ENCODE peak calls at places on chromosome 7, in four cellular contexts. I is progenitor cell of endocrine pancreas, O is brain microvascular endothelial cell, T is upper lobe of left lung. F is an unnamed sample.

GRCh38 chr7:98681496-98681895 is 64.4 kb downstream of the NPTX2 start:
- DNase-seq in T (no peak), O (no peak), I (no peak), F (no peak)

GRCh38 chr7:97390052-97390451 is 272.6 kb downstream of the SDHAF3 start:
- DNase-seq in T (no peak), I (no peak), O (no peak), F (no peak)

GRCh38 chr7:140304071-140304799 is 94.1 kb downstream of the SLC37A3 start:
- DNase-seq in O (no peak), T (no peak), I (no peak), F (no peak)

GRCh38 chr7:17123020-17123419 is 175.4 kb upstream of the AHR start:
- DNase-seq in O (peak), T (no peak), I (no peak), F (no peak)

GRCh38 chr7:158366346-158366745 is 221.3 kb downstream of the PTPRN2 start:
- DNase-seq in T (no peak), O (no peak), I (no peak), F (no peak)

GRCh38 chr7:100351657-100352058 is 6.3 kb upstream of the PILRB start:
- DNase-seq in T (no peak), I (no peak), O (no peak), F (no peak)

GRCh38 chr7:130940326-130940725 is 206.3 kb upstream of the KLF14 start:
- DNase-seq in I (no peak), O (no peak), T (no peak), F (no peak)

GRCh38 chr7:18290223-18290622 is 205.3 kb upstream of the HDAC9 start:
- DNase-seq in T (no peak), O (no peak), I (no peak), F (no peak)

GRCh38 chr7:26859720-26860119 is 4.7 kb downstream of the SKAP2 start:
- DNase-seq in O (no peak), T (no peak), I (no peak), F (no peak)

GRCh38 chr7:97138830-97139229 is 21.3 kb downstream of the SDHAF3 start:
- DNase-seq in O (no peak), I (no peak), T (no peak), F (no peak)

GRCh38 chr7:12650080-12650479 is 37.4 kb upstream of the ARL4A start:
- DNase-seq in I (no peak), T (no peak), O (no peak), F (no peak)

GRCh38 chr7:111012799-111013675 is 77.9 kb upstream of the LRRN3 start:
- DNase-seq in O (no peak), I (no peak), T (peak), F (no peak)

GRCh38 chr7:65216469-65216868 is 157.2 kb upstream of the ZNF92 start:
- DNase-seq in O (no peak), I (peak), T (peak), F (peak)

GRCh38 chr7:128247640-128248194 is 6.6 kb downstream of the LEP start:
- DNase-seq in I (no peak), O (peak), T (no peak), F (no peak)

GRCh38 chr7:7967909-7968543 is 570 bp upstream of the GLCCI1 start:
- DNase-seq in O (no peak), T (no peak), I (no peak), F (no peak)
- TF ChIP-seq CTCF in O (no peak), T (no peak), I (no peak), F (no peak)

GRCh38 chr7:518630-519428 is 817 bp downstream of the PDGFA start:
- DNase-seq in I (peak), O (peak), T (peak), F (no peak)
- TF ChIP-seq CTCF in I (no peak), O (no peak), T (no peak), F (no peak)

DNA sequence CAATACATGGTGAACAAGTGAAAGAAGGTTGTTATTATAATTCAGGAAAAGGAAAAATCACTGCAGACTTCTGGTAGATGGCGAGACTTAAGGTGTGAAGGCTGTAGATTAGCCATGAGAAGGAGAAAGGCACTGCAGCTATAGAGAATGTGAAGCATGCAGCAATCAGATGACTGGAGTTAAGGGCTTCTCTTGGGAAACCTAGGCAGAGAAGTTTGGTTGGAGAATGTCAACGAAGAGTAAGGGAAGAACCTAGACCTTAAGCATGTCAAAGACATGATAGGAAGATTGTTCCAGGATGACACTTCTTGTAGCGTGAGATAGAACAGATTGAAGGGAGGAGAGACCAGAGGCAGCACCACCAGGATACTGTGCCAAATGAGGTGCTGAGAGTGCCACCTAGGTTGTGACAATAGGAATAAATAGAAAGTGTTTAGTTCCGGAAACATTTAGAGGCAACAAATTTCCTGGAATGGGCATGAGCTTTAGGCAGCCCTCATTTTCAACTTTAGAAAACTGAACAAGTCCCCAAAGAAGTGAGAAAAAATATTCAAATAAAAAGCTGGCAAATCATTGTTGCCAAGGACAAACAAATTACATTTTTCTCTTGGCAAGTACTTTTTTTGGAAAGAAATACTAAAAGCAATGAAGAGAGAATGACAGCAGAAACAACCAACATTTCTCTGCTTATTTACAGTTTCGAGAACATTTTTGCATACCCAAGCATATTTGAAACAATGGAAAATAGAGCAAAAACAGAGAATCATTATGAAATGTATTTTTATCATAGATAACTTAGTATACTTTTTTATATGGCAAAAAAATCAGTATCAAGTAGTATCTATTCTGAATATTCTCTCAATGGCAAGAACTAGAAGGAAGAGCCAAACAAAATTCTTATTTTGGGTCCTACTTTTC is 4.9 kb downstream of the LRRC17 start:
- DNase-seq in T (no peak), O (no peak), I (no peak), F (no peak)
- TF ChIP-seq CTCF in T (no peak), O (no peak), I (no peak), F (peak)

DNA sequence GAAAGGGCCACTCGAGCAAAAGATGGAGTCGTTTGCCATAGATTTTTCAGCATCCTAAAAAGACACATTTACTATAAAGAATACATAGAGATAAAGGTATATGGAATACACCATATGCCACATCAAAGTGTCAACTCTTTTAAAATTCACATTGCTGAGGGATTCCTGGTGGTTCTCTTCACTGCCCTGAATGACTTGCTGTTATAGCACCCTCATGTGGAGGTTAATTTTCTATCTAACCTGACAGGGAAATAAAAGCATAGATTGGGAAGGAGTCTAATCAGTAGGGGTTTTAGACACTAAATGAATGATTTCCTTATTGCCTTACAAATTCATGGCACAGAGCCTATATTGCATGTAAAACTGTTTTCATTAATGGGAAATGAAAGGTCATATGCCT is 25.9 kb downstream of the DNAH11 start:
- DNase-seq in O (no peak), I (no peak), T (no peak), F (no peak)
- TF ChIP-seq CTCF in O (peak), I (peak), T (no peak), F (peak)

GRCh38 chr7:117993377-117994003 is 120.2 kb upstream of the CTTNBP2 start:
- DNase-seq in I (peak), T (no peak), O (peak), F (no peak)
- TF ChIP-seq CTCF in I (peak), T (peak), O (peak), F (peak)

GRCh38 chr7:142025896-142026295 is 30.2 kb downstream of the MGAM start:
- DNase-seq in I (no peak), T (no peak), O (no peak), F (no peak)

GRCh38 chr7:142033154-142033553 is 37.5 kb downstream of the MGAM start:
- DNase-seq in T (no peak), I (no peak), O (no peak), F (no peak)

GRCh38 chr7:142024547-142024946 is 28.9 kb downstream of the MGAM start:
- DNase-seq in T (no peak), O (no peak), I (no peak), F (no peak)

GRCh38 chr7:142030846-142031245 is 35.2 kb downstream of the MGAM start:
- DNase-seq in O (no peak), T (peak), I (no peak), F (no peak)

GRCh38 chr7:142030294-142030693 is 34.6 kb downstream of the MGAM start:
- DNase-seq in T (no peak), I (no peak), O (no peak), F (peak)
- TF ChIP-seq CTCF in T (no peak), I (no peak), O (peak), F (no peak)

GRCh38 chr7:151008511-151009323 is 15.6 kb downstream of the ATG9B start:
- DNase-seq in I (peak), O (no peak), T (peak), F (no peak)
- TF ChIP-seq CTCF in I (peak), O (peak), T (peak), F (peak)

GRCh38 chr7:151872531-151873401 is 4.1 kb downstream of the PRKAG2 start:
- DNase-seq in O (no peak), T (no peak), I (no peak), F (no peak)

GRCh38 chr7:151869968-151870918 is 6.7 kb downstream of the PRKAG2 start:
- DNase-seq in I (no peak), T (no peak), O (no peak), F (no peak)

GRCh38 chr7:151873402-151873965 is 3.4 kb downstream of the PRKAG2 start:
- DNase-seq in I (no peak), O (no peak), T (no peak), F (no peak)

GRCh38 chr7:151871189-151871735 is 5.7 kb downstream of the PRKAG2 start:
- DNase-seq in O (no peak), I (no peak), T (no peak), F (no peak)

GRCh38 chr7:151871904-151872303 is 5.0 kb downstream of the PRKAG2 start:
- DNase-seq in T (no peak), O (no peak), I (no peak), F (no peak)
- TF ChIP-seq CTCF in T (no peak), O (peak), I (no peak), F (no peak)

GRCh38 chr7:41979834-41980307 is 257.1 kb downstream of the GLI3 start:
- DNase-seq in T (no peak), O (peak), I (no peak), F (no peak)
- TF ChIP-seq CTCF in T (peak), O (peak), I (peak), F (peak)

DNA sequence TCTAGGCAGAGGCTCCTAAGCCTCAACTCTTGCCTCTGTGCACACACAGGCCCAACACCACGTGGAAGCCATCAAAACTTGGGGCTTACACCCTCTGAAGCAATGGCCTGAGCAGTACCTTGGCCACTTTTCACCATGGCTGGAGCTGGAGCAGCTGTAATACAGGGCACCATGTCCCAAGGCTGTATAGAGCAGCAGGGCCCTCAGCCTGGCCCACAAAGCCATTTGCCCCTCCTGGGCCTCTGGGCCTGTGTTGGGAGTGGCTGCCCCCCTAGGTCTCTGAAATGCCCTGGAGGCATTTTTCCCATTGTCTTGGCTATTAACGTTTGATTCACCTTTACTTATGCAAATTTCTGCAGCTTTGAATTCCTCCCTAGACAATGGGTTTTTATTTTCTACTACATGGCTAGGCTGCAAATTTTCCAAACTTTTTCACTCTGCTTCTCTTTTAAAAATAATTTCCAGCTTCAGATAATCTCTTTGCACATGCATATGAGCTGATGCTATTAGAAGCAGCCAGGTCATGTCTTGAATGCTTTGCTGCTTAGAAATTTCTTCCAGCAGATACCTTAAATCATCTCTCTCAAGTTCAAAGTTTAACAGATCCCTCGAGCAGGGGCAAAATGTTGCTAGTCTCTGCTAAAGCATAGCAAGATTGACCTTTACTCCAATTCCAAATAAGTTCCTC is 5.7 kb upstream of the CCDC201 start:
- DNase-seq in O (no peak), T (no peak), I (no peak), F (no peak)
- TF ChIP-seq CTCF in O (no peak), T (no peak), I (no peak), F (no peak)

F was measured in epithelial cell of proximal tubule.